ENCODE peak calls at places on chromosomes 13 and 19, in five cellular contexts. W is heart right ventricle, F is iPS DF 6.9, J is mesendoderm, N is body of pancreas. U is an unnamed sample. For H3K4me1, the result is how much of the 10 kb centered on the place peaks cover.

GRCh38 chr19:15455996-15456395 is 6.2 kb upstream of the WIZ start:
- DNase-seq in W (no peak), F (no peak), J (no peak), N (no peak), U (no peak)

GRCh38 chr19:315811-316210 is 24.6 kb upstream of the PLPP2 start:
- DNase-seq in W (no peak), F (no peak), J (no peak), N (no peak), U (no peak)

GRCh38 chr13:59480398-59480797 is 683.3 kb downstream of the DIAPH3 start:
- DNase-seq in W (no peak), F (no peak), J (peak), N (no peak), U (no peak)

GRCh38 chr13:29706923-29707322 is 111.4 kb upstream of the SLC7A1 start:
- DNase-seq in W (no peak), F (no peak), J (no peak), N (no peak), U (no peak)

GRCh38 chr19:38946229-38947010 is 15.7 kb downstream of the MRPS12 start:
- DNase-seq in W (no peak), F (no peak), J (no peak), N (no peak), U (no peak)

GRCh38 chr19:17424743-17425365 is 5.0 kb downstream of the MVB12A start:
- DNase-seq in W (no peak), F (no peak), J (peak), N (no peak), U (peak)

GRCh38 chr19:47110521-47111080 is 3.0 kb downstream of the ZC3H4 start:
- DNase-seq in W (no peak), F (no peak), J (peak), N (peak), U (no peak)

GRCh38 chr13:62294210-62294609 is 878.6 kb upstream of the PCDH20 start:
- DNase-seq in W (no peak), F (no peak), J (no peak), N (no peak), U (no peak)

GRCh38 chr13:42379241-42379640 is 107.3 kb downstream of the AKAP11 start:
- DNase-seq in W (no peak), F (no peak), J (no peak), N (no peak), U (no peak)

GRCh38 chr19:4310247-4311121 is 6.1 kb downstream of the FSD1 start:
- DNase-seq in W (no peak), F (peak), J (peak), N (no peak), U (peak)

GRCh38 chr19:42412661-42413076 is 14.5 kb downstream of the LIPE start:
- DNase-seq in W (no peak), F (no peak), J (no peak), N (no peak), U (no peak)

GRCh38 chr19:4537953-4538600 is 1.8 kb downstream of the LRG1 start:
- DNase-seq in W (no peak), F (no peak), J (peak), N (no peak), U (no peak)

GRCh38 chr19:16200038-16200775 is 2.5 kb downstream of the AP1M1 start:
- DNase-seq in W (no peak), F (no peak), J (peak), N (no peak), U (peak)

GRCh38 chr19:45501730-45502014 is 3.4 kb downstream of the PPM1N start:
- DNase-seq in W (no peak), F (no peak), J (no peak), N (no peak), U (no peak)

GRCh38 chr13:47433461-47434005 is 536.7 kb upstream of the HTR2A start:
- DNase-seq in W (no peak), F (no peak), J (no peak), N (no peak), U (no peak)

GRCh38 chr13:113935523-113935922 is 38.4 kb downstream of the C13orf46 start:
- DNase-seq in W (no peak), F (no peak), J (peak), N (no peak), U (no peak)

GRCh38 chr13:79722885-79723445 is 242.0 kb downstream of the NDFIP2 start:
- DNase-seq in W (no peak), F (no peak), J (no peak), N (no peak), U (no peak)

GRCh38 chr19:1524206-1524971 is 512 bp downstream of the PLK5 start:
- DNase-seq in W (no peak), F (no peak), J (peak), N (no peak), U (no peak)

GRCh38 chr13:67223742-67224141 is 6.4 kb downstream of the PCDH9 start:
- DNase-seq in W (no peak), F (no peak), J (no peak), N (no peak), U (no peak)
- H3K4me3 ChIP-seq in W (peak), F (no peak), J (no peak), N (no peak), U (peak)

GRCh38 chr13:63377986-63378385 is 1962.3 kb upstream of the PCDH20 start:
- DNase-seq in W (no peak), F (no peak), J (no peak), N (no peak), U (no peak)

DNA sequence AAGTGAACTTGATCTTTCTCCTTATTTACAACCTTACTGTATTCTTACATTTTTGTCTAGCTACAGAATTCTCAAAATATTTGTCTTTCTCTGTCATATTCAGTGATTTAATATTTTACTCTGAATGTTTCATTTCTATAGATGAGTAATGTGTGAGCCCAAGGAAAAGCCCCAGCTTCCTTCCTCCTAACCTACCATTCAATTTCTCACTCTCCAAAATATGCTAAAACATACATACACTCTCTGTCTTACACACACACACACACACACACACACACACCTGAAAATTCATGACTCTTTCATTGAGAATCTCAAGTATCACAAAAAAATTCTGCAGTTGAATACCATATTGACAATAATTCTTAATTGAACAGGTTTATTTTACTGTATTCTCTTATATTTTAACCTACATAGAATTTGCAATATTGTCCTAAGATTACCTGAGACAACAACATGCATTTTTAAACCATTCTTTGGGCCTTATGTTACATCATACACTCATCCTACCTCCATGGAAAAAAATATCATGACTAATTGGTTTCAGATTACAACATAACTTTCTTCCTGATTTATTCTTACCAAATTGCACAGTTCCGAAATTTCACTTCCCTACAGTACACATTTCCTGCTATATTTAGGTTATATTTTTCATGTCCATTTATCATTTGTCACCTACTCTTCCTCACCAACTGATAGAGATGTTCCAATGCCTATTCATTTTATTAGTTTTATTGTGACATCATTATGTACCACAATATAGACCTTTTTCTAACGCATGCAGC is 1965.6 kb upstream of the PCDH20 start:
- DNase-seq in W (no peak), F (no peak), J (no peak), N (no peak), U (no peak)
- H3K4me1 ChIP-seq in W (under half), F (under half), J (under half), N (under half), U (under half)

GRCh38 chr19:2634228-2634951 is 68.1 kb downstream of the GNG7 start:
- DNase-seq in W (no peak), F (no peak), J (no peak), N (peak), U (peak)
- H3K4me3 ChIP-seq in W (no peak), F (no peak), J (no peak), N (no peak), U (no peak)

GRCh38 chr13:27619093-27619705 is 1.1 kb downstream of the LNX2 start:
- DNase-seq in W (no peak), F (no peak), J (no peak), N (peak), U (no peak)

GRCh38 chr13:27621366-27622101 is at the start of gene POLR1D:
- DNase-seq in W (peak), F (peak), J (peak), N (peak), U (peak)

GRCh38 chr13:27620377-27621115 is at the start of gene LNX2:
- DNase-seq in W (peak), F (peak), J (peak), N (peak), U (peak)

GRCh38 chr13:27621116-27621365 is 651 bp upstream of the POLR1D start:
- DNase-seq in W (no peak), F (no peak), J (no peak), N (no peak), U (no peak)

DNA sequence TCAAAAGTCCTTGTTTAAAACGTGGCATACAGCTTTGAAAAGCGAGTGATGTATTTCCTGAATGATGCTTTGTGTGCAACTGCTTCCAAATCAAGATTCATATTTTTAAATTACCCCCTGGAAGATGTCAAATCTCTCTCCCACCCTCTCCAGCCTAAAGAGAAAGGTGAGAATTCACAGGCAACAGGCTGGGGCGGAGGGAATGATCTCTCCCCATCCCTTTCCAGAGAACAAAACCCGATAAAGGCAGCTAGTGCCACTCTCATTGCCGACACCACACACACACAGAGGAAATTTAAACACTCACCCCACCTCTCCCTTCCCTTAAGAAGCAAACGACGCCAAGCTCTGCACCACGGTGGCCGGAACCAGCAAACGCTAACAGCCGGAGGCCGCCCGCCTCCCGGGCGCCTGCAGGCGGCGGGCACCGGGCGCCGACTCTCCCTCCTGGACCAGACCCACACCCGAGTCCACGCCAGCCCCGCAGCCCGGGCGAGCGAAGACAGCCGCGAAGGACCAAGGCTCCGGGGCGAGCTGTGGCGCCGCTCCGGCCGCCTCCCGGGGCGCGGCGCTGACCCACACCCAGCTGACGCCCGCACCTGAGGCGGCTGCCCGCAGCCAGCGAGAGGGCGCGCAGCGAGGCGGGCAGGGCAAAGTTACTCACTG is 485 bp downstream of the LNX2 start:
- DNase-seq in W (peak), F (no peak), J (peak), N (no peak), U (peak)
- H3K4me1 ChIP-seq in W (under half), F (under half), J (under half), N (half or more), U (under half)

GRCh38 chr13:90238433-90238832 is 1109.1 kb upstream of the MIR17HG start:
- DNase-seq in W (no peak), F (no peak), J (peak), N (no peak), U (no peak)
- H3K4me3 ChIP-seq in W (no peak), F (no peak), J (no peak), N (no peak), U (no peak)